ENCODE peak calls at places on chromosomes 6 and 20, in eight cellular contexts. One of them, this sample, is unnamed. For H3K4me1, the result is how much of the 10 kb centered on the place peaks cover.

GRCh38 chr20:23645575-23645974 is 7.8 kb upstream of the CST3 start:
- DNase-seq in transverse colon: no peak
- DNase-seq in ovary: no peak
- DNase-seq in SK-N-SH: no peak
- DNase-seq in suprapubic skin: no peak
- DNase-seq in A549: no peak
- DNase-seq in stomach: no peak
- DNase-seq in tibial nerve: no peak
- DNase-seq in this sample: no peak

GRCh38 chr20:64063389-64064144 is 569 bp downstream of the TCEA2 start:
- DNase-seq in suprapubic skin: no peak
- DNase-seq in SK-N-SH: peak
- DNase-seq in ovary: peak
- DNase-seq in transverse colon: peak
- DNase-seq in stomach: no peak
- DNase-seq in A549: no peak
- DNase-seq in tibial nerve: no peak
- DNase-seq in this sample: no peak

GRCh38 chr20:38272398-38272797 is 11.9 kb upstream of the KIAA1755 start:
- DNase-seq in stomach: no peak
- DNase-seq in SK-N-SH: no peak
- DNase-seq in suprapubic skin: peak
- DNase-seq in transverse colon: no peak
- DNase-seq in ovary: no peak
- DNase-seq in A549: no peak
- DNase-seq in tibial nerve: no peak
- DNase-seq in this sample: peak

GRCh38 chr6:151494235-151494950 is 576 bp downstream of the CCDC170 start:
- DNase-seq in stomach: peak
- DNase-seq in A549: peak
- DNase-seq in tibial nerve: peak
- DNase-seq in suprapubic skin: no peak
- DNase-seq in ovary: peak
- DNase-seq in SK-N-SH: peak
- DNase-seq in transverse colon: no peak
- DNase-seq in this sample: no peak

GRCh38 chr20:60123652-60124051 is 165.4 kb downstream of the CDH26 start:
- DNase-seq in suprapubic skin: no peak
- DNase-seq in A549: no peak
- DNase-seq in transverse colon: no peak
- DNase-seq in stomach: no peak
- DNase-seq in SK-N-SH: no peak
- DNase-seq in tibial nerve: no peak
- DNase-seq in ovary: no peak
- DNase-seq in this sample: no peak

GRCh38 chr6:42133926-42134325 is 8.5 kb downstream of the C6orf132 start:
- DNase-seq in suprapubic skin: no peak
- DNase-seq in transverse colon: no peak
- DNase-seq in stomach: no peak
- DNase-seq in tibial nerve: no peak
- DNase-seq in A549: no peak
- DNase-seq in SK-N-SH: no peak
- DNase-seq in ovary: no peak
- DNase-seq in this sample: no peak

GRCh38 chr6:93819189-93819588 is 399.8 kb upstream of the EPHA7 start:
- DNase-seq in suprapubic skin: no peak
- DNase-seq in stomach: no peak
- DNase-seq in A549: no peak
- DNase-seq in transverse colon: no peak
- DNase-seq in ovary: no peak
- DNase-seq in tibial nerve: no peak
- DNase-seq in SK-N-SH: no peak
- DNase-seq in this sample: no peak

GRCh38 chr6:129628101-129628815 is 81.7 kb downstream of the ARHGAP18 start:
- DNase-seq in tibial nerve: no peak
- DNase-seq in ovary: no peak
- DNase-seq in A549: no peak
- DNase-seq in SK-N-SH: no peak
- DNase-seq in transverse colon: no peak
- DNase-seq in stomach: no peak
- DNase-seq in suprapubic skin: no peak
- DNase-seq in this sample: no peak

GRCh38 chr20:34014878-34015277 is 21.2 kb downstream of the RALY start:
- DNase-seq in transverse colon: no peak
- DNase-seq in A549: no peak
- DNase-seq in suprapubic skin: no peak
- DNase-seq in ovary: no peak
- DNase-seq in tibial nerve: no peak
- DNase-seq in SK-N-SH: no peak
- DNase-seq in stomach: no peak
- DNase-seq in this sample: no peak

GRCh38 chr20:34015401-34016335 is 22.0 kb downstream of the RALY start:
- DNase-seq in A549: no peak
- DNase-seq in ovary: no peak
- DNase-seq in stomach: no peak
- DNase-seq in transverse colon: no peak
- DNase-seq in tibial nerve: no peak
- DNase-seq in SK-N-SH: no peak
- DNase-seq in suprapubic skin: no peak
- DNase-seq in this sample: no peak

GRCh38 chr20:34018166-34018565 is 24.5 kb downstream of the RALY start:
- DNase-seq in A549: no peak
- DNase-seq in tibial nerve: no peak
- DNase-seq in suprapubic skin: no peak
- DNase-seq in transverse colon: no peak
- DNase-seq in SK-N-SH: no peak
- DNase-seq in stomach: no peak
- DNase-seq in ovary: no peak
- DNase-seq in this sample: no peak

GRCh38 chr20:34016736-34017135 is 23.0 kb downstream of the RALY start:
- DNase-seq in tibial nerve: no peak
- DNase-seq in A549: no peak
- DNase-seq in SK-N-SH: no peak
- DNase-seq in suprapubic skin: no peak
- DNase-seq in ovary: no peak
- DNase-seq in transverse colon: no peak
- DNase-seq in stomach: no peak
- DNase-seq in this sample: no peak

GRCh38 chr20:34017610-34018009 is 23.9 kb downstream of the RALY start:
- DNase-seq in SK-N-SH: no peak
- DNase-seq in ovary: no peak
- DNase-seq in tibial nerve: no peak
- DNase-seq in stomach: no peak
- DNase-seq in suprapubic skin: no peak
- DNase-seq in A549: no peak
- DNase-seq in transverse colon: no peak
- DNase-seq in this sample: no peak
- TF ChIP-seq EP300 in SK-N-SH: no peak
- TF ChIP-seq EP300 in ovary: no peak
- TF ChIP-seq EP300 in tibial nerve: no peak
- TF ChIP-seq EP300 in stomach: no peak
- TF ChIP-seq EP300 in suprapubic skin: no peak
- TF ChIP-seq EP300 in A549: no peak
- TF ChIP-seq EP300 in transverse colon: no peak
- TF ChIP-seq EP300 in this sample: no peak

GRCh38 chr6:154980273-154981070 is 14.6 kb upstream of the TIAM2 start:
- DNase-seq in suprapubic skin: no peak
- DNase-seq in transverse colon: no peak
- DNase-seq in ovary: no peak
- DNase-seq in A549: no peak
- DNase-seq in stomach: no peak
- DNase-seq in SK-N-SH: no peak
- DNase-seq in tibial nerve: no peak
- DNase-seq in this sample: no peak

GRCh38 chr6:154969796-154970195 is 25.3 kb upstream of the TIAM2 start:
- DNase-seq in SK-N-SH: no peak
- DNase-seq in tibial nerve: no peak
- DNase-seq in stomach: no peak
- DNase-seq in transverse colon: no peak
- DNase-seq in A549: no peak
- DNase-seq in ovary: no peak
- DNase-seq in suprapubic skin: no peak
- DNase-seq in this sample: no peak

DNA sequence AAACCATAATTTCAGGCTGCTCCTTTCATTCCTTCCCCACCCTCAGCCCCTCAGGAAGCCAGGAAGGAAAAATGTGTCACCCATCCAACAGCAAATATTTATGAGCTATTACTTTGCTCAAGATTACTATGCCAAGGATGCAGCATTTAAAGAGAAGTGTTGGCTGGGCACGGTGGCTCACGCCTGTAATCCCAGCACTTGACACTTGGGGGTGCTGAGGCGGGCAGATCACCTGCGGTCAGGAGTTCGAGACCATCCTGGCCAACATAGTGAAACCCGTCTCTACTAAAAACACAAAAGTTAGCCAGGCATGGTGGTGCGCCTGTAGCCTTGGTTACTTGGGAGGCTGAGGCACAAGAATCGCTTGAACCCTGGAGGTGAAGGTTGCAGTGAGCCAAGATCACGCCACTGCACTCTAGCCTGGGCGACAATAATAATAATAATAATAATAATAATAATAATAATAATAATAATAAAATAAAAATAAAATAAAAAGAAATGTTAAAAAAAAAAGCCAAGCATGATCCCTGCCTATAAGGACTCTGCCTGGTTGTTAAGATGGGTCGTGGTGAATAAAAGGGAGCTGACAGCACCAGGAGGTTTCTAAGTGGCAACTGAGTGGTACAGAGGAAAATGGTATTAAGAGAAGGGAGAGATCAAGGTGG is 20.5 kb upstream of the TIAM2 start:
- DNase-seq in stomach: no peak
- DNase-seq in transverse colon: no peak
- DNase-seq in SK-N-SH: no peak
- DNase-seq in ovary: no peak
- DNase-seq in suprapubic skin: no peak
- DNase-seq in tibial nerve: no peak
- DNase-seq in A549: no peak
- DNase-seq in this sample: no peak
- TF ChIP-seq CTCF in stomach: no peak
- TF ChIP-seq CTCF in transverse colon: no peak
- TF ChIP-seq CTCF in SK-N-SH: peak
- TF ChIP-seq CTCF in ovary: no peak
- TF ChIP-seq CTCF in suprapubic skin: no peak
- TF ChIP-seq CTCF in tibial nerve: no peak
- TF ChIP-seq CTCF in A549: no peak
- TF ChIP-seq CTCF in this sample: no peak

GRCh38 chr20:46810442-46811327 is 84.0 kb upstream of the EYA2 start:
- DNase-seq in transverse colon: no peak
- DNase-seq in tibial nerve: no peak
- DNase-seq in stomach: no peak
- DNase-seq in SK-N-SH: no peak
- DNase-seq in A549: no peak
- DNase-seq in suprapubic skin: no peak
- DNase-seq in ovary: no peak
- DNase-seq in this sample: no peak

GRCh38 chr20:46805836-46806235 is 88.8 kb upstream of the EYA2 start:
- DNase-seq in ovary: no peak
- DNase-seq in transverse colon: no peak
- DNase-seq in SK-N-SH: no peak
- DNase-seq in A549: no peak
- DNase-seq in stomach: no peak
- DNase-seq in suprapubic skin: no peak
- DNase-seq in tibial nerve: no peak
- DNase-seq in this sample: no peak

GRCh38 chr20:46807998-46808397 is 86.6 kb upstream of the EYA2 start:
- DNase-seq in suprapubic skin: peak
- DNase-seq in stomach: no peak
- DNase-seq in ovary: no peak
- DNase-seq in tibial nerve: no peak
- DNase-seq in SK-N-SH: no peak
- DNase-seq in transverse colon: no peak
- DNase-seq in A549: no peak
- DNase-seq in this sample: no peak

GRCh38 chr20:46809961-46810360 is 84.7 kb upstream of the EYA2 start:
- DNase-seq in transverse colon: no peak
- DNase-seq in tibial nerve: no peak
- DNase-seq in ovary: no peak
- DNase-seq in suprapubic skin: no peak
- DNase-seq in SK-N-SH: no peak
- DNase-seq in stomach: no peak
- DNase-seq in A549: no peak
- DNase-seq in this sample: no peak

DNA sequence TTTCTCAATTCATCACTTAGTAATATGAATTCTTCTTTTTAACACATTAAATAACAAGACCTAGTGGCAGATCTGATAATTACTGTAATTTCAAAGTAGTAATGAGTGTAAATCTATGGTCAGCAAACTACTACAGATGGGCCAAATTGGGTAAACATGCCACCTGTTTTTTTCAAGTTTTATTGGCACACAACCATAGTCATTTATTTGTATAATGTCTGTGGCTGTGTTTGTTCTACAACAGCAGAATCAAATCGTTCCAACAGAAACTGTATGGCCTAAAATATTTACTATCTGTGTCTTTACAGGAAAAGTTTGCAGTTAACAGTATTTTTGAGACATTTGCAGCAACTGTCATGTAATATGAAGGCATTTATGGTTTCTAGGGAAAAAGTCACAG is 86.1 kb upstream of the EYA2 start:
- DNase-seq in transverse colon: no peak
- DNase-seq in stomach: no peak
- DNase-seq in suprapubic skin: no peak
- DNase-seq in ovary: no peak
- DNase-seq in tibial nerve: no peak
- DNase-seq in SK-N-SH: no peak
- DNase-seq in A549: no peak
- DNase-seq in this sample: no peak
- H3K4me1 ChIP-seq in transverse colon: under half
- H3K4me1 ChIP-seq in stomach: under half
- H3K4me1 ChIP-seq in suprapubic skin: under half
- H3K4me1 ChIP-seq in ovary: under half
- H3K4me1 ChIP-seq in tibial nerve: under half
- H3K4me1 ChIP-seq in SK-N-SH: under half
- H3K4me1 ChIP-seq in A549: under half
- H3K4me1 ChIP-seq in this sample: under half

GRCh38 chr6:39086711-39087110 is 28.3 kb downstream of the SAYSD1 start:
- DNase-seq in suprapubic skin: no peak
- DNase-seq in SK-N-SH: no peak
- DNase-seq in stomach: no peak
- DNase-seq in ovary: no peak
- DNase-seq in tibial nerve: no peak
- DNase-seq in A549: no peak
- DNase-seq in transverse colon: no peak
- DNase-seq in this sample: no peak

GRCh38 chr6:39087197-39087596 is 27.8 kb downstream of the SAYSD1 start:
- DNase-seq in transverse colon: no peak
- DNase-seq in tibial nerve: no peak
- DNase-seq in A549: no peak
- DNase-seq in SK-N-SH: no peak
- DNase-seq in suprapubic skin: no peak
- DNase-seq in stomach: no peak
- DNase-seq in ovary: no peak
- DNase-seq in this sample: no peak

GRCh38 chr6:39084506-39084905 is 30.5 kb downstream of the SAYSD1 start:
- DNase-seq in stomach: no peak
- DNase-seq in SK-N-SH: no peak
- DNase-seq in transverse colon: no peak
- DNase-seq in A549: no peak
- DNase-seq in suprapubic skin: no peak
- DNase-seq in ovary: no peak
- DNase-seq in tibial nerve: no peak
- DNase-seq in this sample: no peak

GRCh38 chr6:39085129-39085528 is 29.9 kb downstream of the SAYSD1 start:
- DNase-seq in A549: no peak
- DNase-seq in stomach: no peak
- DNase-seq in ovary: no peak
- DNase-seq in suprapubic skin: no peak
- DNase-seq in transverse colon: no peak
- DNase-seq in SK-N-SH: no peak
- DNase-seq in tibial nerve: no peak
- DNase-seq in this sample: no peak

DNA sequence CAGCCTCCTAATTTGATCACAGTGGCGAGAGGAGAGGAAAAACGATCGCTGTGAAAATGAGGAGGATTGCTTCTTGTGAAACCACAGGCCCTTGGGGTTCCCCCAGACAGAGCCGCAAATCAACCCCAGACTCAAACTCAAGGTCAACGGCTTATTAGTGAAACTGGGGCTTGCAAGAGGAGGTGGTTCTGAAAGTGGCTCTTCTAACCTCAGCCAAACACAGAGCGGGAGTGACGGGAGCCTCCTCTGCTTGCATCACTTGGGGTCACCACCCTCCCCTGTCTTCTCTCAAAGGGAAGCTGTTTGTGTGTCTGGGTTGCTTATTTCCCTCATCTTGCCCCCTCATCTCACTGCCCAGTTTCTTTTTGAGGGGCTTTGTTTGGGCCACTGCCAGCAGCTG is 28.7 kb downstream of the SAYSD1 start:
- DNase-seq in tibial nerve: no peak
- DNase-seq in stomach: no peak
- DNase-seq in ovary: no peak
- DNase-seq in transverse colon: no peak
- DNase-seq in A549: no peak
- DNase-seq in suprapubic skin: no peak
- DNase-seq in SK-N-SH: no peak
- DNase-seq in this sample: no peak
- TF ChIP-seq EP300 in tibial nerve: no peak
- TF ChIP-seq EP300 in stomach: no peak
- TF ChIP-seq EP300 in ovary: no peak
- TF ChIP-seq EP300 in transverse colon: no peak
- TF ChIP-seq EP300 in A549: no peak
- TF ChIP-seq EP300 in suprapubic skin: no peak
- TF ChIP-seq EP300 in SK-N-SH: no peak
- TF ChIP-seq EP300 in this sample: no peak